ENCODE peak calls at places on chromosomes 12 and 14, in four cellular contexts. One of them, this sample, is unnamed.

GRCh38 chr14:22472935-22473854 is 115.8 kb downstream of the DAD1 start:
- DNase-seq in Peyer's patch: no peak
- DNase-seq in pancreas: no peak
- DNase-seq in HCT116: peak; percentile 34
- DNase-seq in this sample: no peak

GRCh38 chr14:94936411-94936892 is 166.5 kb upstream of the GSC start:
- DNase-seq in Peyer's patch: no peak
- DNase-seq in pancreas: peak; percentile 79
- DNase-seq in HCT116: no peak
- DNase-seq in this sample: no peak

GRCh38 chr12:57452181-57452936 is 2.7 kb upstream of the INHBE start:
- DNase-seq in Peyer's patch: no peak
- DNase-seq in pancreas: no peak
- DNase-seq in HCT116: no peak
- DNase-seq in this sample: no peak

GRCh38 chr14:38121280-38121679 is 86.4 kb upstream of the SSTR1 start:
- DNase-seq in Peyer's patch: no peak
- DNase-seq in pancreas: no peak
- DNase-seq in HCT116: no peak
- DNase-seq in this sample: no peak

GRCh38 chr14:43003845-43004244 is 1397.2 kb downstream of the LRFN5 start:
- DNase-seq in Peyer's patch: no peak
- DNase-seq in pancreas: no peak
- DNase-seq in HCT116: peak; percentile 21
- DNase-seq in this sample: no peak

GRCh38 chr12:56941299-56942017 is 7.2 kb upstream of the SDR9C7 start:
- DNase-seq in Peyer's patch: no peak
- DNase-seq in pancreas: no peak
- DNase-seq in HCT116: peak; percentile 19
- DNase-seq in this sample: no peak

GRCh38 chr12:69240625-69240984 is 1.2 kb downstream of the CPSF6 start:
- DNase-seq in Peyer's patch: no peak
- DNase-seq in pancreas: no peak
- DNase-seq in HCT116: no peak
- DNase-seq in this sample: no peak

GRCh38 chr12:10959777-10960176 is 20.7 kb upstream of the TAS2R14 start:
- DNase-seq in Peyer's patch: no peak
- DNase-seq in pancreas: no peak
- DNase-seq in HCT116: no peak
- DNase-seq in this sample: no peak

GRCh38 chr14:31326111-31326510 is 94.2 kb downstream of the HEATR5A start:
- DNase-seq in Peyer's patch: no peak
- DNase-seq in pancreas: no peak
- DNase-seq in HCT116: peak; percentile 15
- DNase-seq in this sample: no peak

GRCh38 chr12:4821000-4821399 is 88.7 kb upstream of the KCNA1 start:
- DNase-seq in Peyer's patch: no peak
- DNase-seq in pancreas: no peak
- DNase-seq in HCT116: no peak
- DNase-seq in this sample: no peak

GRCh38 chr12:53495903-53496751 is 3.1 kb downstream of the MAP3K12 start:
- DNase-seq in Peyer's patch: no peak
- DNase-seq in pancreas: no peak
- DNase-seq in HCT116: no peak
- DNase-seq in this sample: no peak

GRCh38 chr14:104595911-104596450 is 8.6 kb downstream of the TMEM179 start:
- DNase-seq in Peyer's patch: no peak
- DNase-seq in pancreas: no peak
- DNase-seq in HCT116: no peak
- DNase-seq in this sample: no peak

GRCh38 chr14:100309028-100309718 is 2.9 kb upstream of the SLC25A29 start:
- DNase-seq in Peyer's patch: no peak
- DNase-seq in pancreas: no peak
- DNase-seq in HCT116: no peak
- DNase-seq in this sample: no peak

GRCh38 chr14:100306506-100307214 is 416 bp upstream of the SLC25A29 start:
- DNase-seq in Peyer's patch: peak; percentile 89
- DNase-seq in pancreas: peak; percentile 83
- DNase-seq in HCT116: peak; percentile 54
- DNase-seq in this sample: peak; percentile 73

GRCh38 chr14:100307215-100308111 is 1.2 kb upstream of the SLC25A29 start:
- DNase-seq in Peyer's patch: no peak
- DNase-seq in pancreas: no peak
- DNase-seq in HCT116: no peak
- DNase-seq in this sample: no peak

GRCh38 chr14:100306256-100306505 is at the start of gene SLC25A29:
- DNase-seq in Peyer's patch: no peak
- DNase-seq in pancreas: no peak
- DNase-seq in HCT116: no peak
- DNase-seq in this sample: no peak

GRCh38 chr14:100308112-100308792 is 2.0 kb upstream of the SLC25A29 start:
- DNase-seq in Peyer's patch: no peak
- DNase-seq in pancreas: no peak
- DNase-seq in HCT116: no peak
- DNase-seq in this sample: no peak
- H3K4me3 ChIP-seq in Peyer's patch: no peak overlapping the region
- H3K4me3 ChIP-seq in pancreas: no peak overlapping the region
- H3K4me3 ChIP-seq in HCT116: no peak overlapping the region
- H3K4me3 ChIP-seq in this sample: no peak overlapping the region

DNA sequence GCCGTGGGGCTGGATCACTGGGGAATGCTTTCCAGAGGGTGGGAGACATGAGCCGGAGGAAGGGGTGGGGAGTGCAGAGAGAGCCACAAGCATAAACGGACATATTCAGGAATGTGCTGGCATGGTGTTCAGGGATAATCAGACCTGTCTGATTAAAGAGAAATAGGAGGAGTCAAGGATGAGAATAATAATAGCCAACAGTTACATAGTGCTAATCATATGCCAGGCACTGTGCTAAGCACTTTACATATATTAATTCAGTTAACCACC is 43.7 kb downstream of the LTBP2 start:
- DNase-seq in Peyer's patch: no peak
- DNase-seq in pancreas: no peak
- DNase-seq in HCT116: no peak
- DNase-seq in this sample: no peak
- H3K4me1 ChIP-seq in Peyer's patch: peaks cover 22% of the 10 kb centered on the region
- H3K4me1 ChIP-seq in pancreas: no peaks in the 10 kb centered on the region
- H3K4me1 ChIP-seq in HCT116: peaks cover 77% of the 10 kb centered on the region
- H3K4me1 ChIP-seq in this sample: peaks cover 20% of the 10 kb centered on the region

DNA sequence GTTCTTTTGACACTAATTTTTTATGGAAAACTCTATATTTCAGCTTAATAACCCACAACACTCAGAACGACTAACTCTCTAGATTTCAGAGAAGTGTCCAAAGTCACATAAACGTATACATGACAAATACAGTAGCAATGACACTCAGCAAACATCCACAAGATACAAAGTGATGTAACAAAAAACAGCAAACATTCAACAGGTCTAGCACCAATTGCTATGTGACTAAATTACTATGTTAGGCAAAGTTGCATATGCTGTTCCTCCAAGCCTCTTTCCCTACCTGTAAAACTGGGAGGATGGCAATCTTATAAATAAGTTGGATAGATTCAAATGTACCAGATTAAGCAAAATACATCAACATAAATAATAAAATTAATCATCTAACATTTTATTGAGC is 1.7 kb downstream of the RECQL start:
- DNase-seq in Peyer's patch: no peak
- DNase-seq in pancreas: no peak
- DNase-seq in HCT116: no peak
- DNase-seq in this sample: no peak
- H3K4me3 ChIP-seq in Peyer's patch: no peak overlapping the region
- H3K4me3 ChIP-seq in pancreas: no peak overlapping the region
- H3K4me3 ChIP-seq in HCT116: no peak overlapping the region
- H3K4me3 ChIP-seq in this sample: no peak overlapping the region

DNA sequence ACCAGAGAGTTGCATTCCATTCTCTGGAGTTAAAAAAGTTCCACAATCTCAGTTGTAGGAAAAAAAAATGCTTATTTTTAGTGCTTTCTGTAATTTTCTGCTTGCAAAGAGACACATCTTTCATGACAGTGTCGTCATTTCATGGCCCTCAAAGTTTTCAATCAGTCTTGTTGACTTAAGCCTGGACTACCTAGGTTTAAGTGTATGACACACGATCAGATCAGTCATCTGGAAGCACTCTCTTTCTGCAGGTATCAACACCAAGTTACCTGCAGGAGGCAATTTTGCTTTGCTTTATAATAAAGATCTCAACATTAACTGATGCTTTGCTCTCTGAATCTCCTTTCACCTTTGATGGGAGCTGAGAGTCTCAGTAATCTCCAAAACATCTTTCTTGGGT is 251.6 kb downstream of the BCAT1 start:
- DNase-seq in Peyer's patch: no peak
- DNase-seq in pancreas: no peak
- DNase-seq in HCT116: no peak
- DNase-seq in this sample: no peak
- H3K4me1 ChIP-seq in Peyer's patch: no peaks in the 10 kb centered on the region
- H3K4me1 ChIP-seq in pancreas: no peaks in the 10 kb centered on the region
- H3K4me1 ChIP-seq in HCT116: no peaks in the 10 kb centered on the region
- H3K4me1 ChIP-seq in this sample: no peaks in the 10 kb centered on the region

GRCh38 chr12:9742665-9743064 is 9.8 kb upstream of the CLECL1 start:
- DNase-seq in Peyer's patch: no peak
- DNase-seq in pancreas: no peak
- DNase-seq in HCT116: no peak
- DNase-seq in this sample: no peak

GRCh38 chr12:9741726-9742125 is 8.8 kb upstream of the CLECL1 start:
- DNase-seq in Peyer's patch: no peak
- DNase-seq in pancreas: no peak
- DNase-seq in HCT116: no peak
- DNase-seq in this sample: peak; percentile 50

GRCh38 chr12:9736931-9737705 is 4.2 kb upstream of the CLECL1 start:
- DNase-seq in Peyer's patch: no peak
- DNase-seq in pancreas: no peak
- DNase-seq in HCT116: no peak
- DNase-seq in this sample: no peak

GRCh38 chr12:9735601-9736000 is 2.7 kb upstream of the CLECL1 start:
- DNase-seq in Peyer's patch: no peak
- DNase-seq in pancreas: no peak
- DNase-seq in HCT116: no peak
- DNase-seq in this sample: no peak

GRCh38 chr12:9740109-9740750 is 7.3 kb upstream of the CLECL1 start:
- DNase-seq in Peyer's patch: no peak
- DNase-seq in pancreas: no peak
- DNase-seq in HCT116: no peak
- DNase-seq in this sample: no peak
- H3K4me3 ChIP-seq in Peyer's patch: peak overlapping the region; percentile 32
- H3K4me3 ChIP-seq in pancreas: no peak overlapping the region
- H3K4me3 ChIP-seq in HCT116: no peak overlapping the region
- H3K4me3 ChIP-seq in this sample: peak overlapping the region; percentile 25

DNA sequence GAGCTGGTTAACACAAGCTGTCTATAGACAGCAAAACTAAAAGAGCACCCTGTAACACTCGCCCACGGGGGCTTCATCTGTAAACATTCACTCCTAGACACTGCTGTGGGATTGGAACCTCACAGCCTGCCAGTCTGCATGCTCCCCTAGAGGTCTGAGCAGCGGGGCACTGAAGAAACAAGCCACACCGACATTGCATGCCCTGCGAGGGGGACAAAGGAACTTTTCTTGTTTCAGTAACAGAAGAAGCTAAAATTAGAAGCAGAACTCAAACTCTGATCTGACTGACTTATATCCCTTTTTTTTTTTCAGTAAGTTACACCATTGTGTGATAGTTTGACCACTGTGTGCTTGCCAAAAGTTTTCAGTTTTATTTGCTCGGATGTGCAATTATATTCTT is 100.3 kb downstream of the EPS8 start:
- DNase-seq in Peyer's patch: no peak
- DNase-seq in pancreas: no peak
- DNase-seq in HCT116: no peak
- DNase-seq in this sample: no peak
- H3K4me1 ChIP-seq in Peyer's patch: peaks cover 42% of the 10 kb centered on the region
- H3K4me1 ChIP-seq in pancreas: peaks cover 13% of the 10 kb centered on the region
- H3K4me1 ChIP-seq in HCT116: peaks cover 99% of the 10 kb centered on the region
- H3K4me1 ChIP-seq in this sample: no peaks in the 10 kb centered on the region

GRCh38 chr12:1692895-1693294 is 2.0 kb downstream of the ADIPOR2 start:
- DNase-seq in Peyer's patch: no peak
- DNase-seq in pancreas: no peak
- DNase-seq in HCT116: no peak
- DNase-seq in this sample: no peak
- H3K4me3 ChIP-seq in Peyer's patch: peak overlapping the region; percentile 21
- H3K4me3 ChIP-seq in pancreas: no peak overlapping the region
- H3K4me3 ChIP-seq in HCT116: no peak overlapping the region
- H3K4me3 ChIP-seq in this sample: no peak overlapping the region